ENCODE peak calls at places on chromosomes 12 and 14, in four cellular contexts. K is WTC11, P is K562, A is HepG2. V is an unnamed sample.

GRCh38 chr12:6334359-6334758 is 7.5 kb downstream of the TNFRSF1A start:
- DNase-seq in A (no peak), P (no peak), K (no peak), V (no peak)

GRCh38 chr12:26711072-26711471 is 121.9 kb downstream of the ITPR2 start:
- DNase-seq in K (no peak), P (no peak), A (no peak), V (no peak)

GRCh38 chr12:28242129-28242887 is 52.1 kb downstream of the CCDC91 start:
- DNase-seq in A (no peak), P (peak), K (no peak), V (no peak)

GRCh38 chr12:119055977-119056376 is 74.6 kb downstream of the SRRM4 start:
- DNase-seq in K (no peak), P (no peak), A (no peak), V (no peak)

GRCh38 chr14:67577909-67578749 is 21.9 kb downstream of the PIGH start:
- DNase-seq in P (no peak), K (no peak), A (no peak), V (no peak)

GRCh38 chr12:79121486-79121885 is 256.9 kb downstream of the SYT1 start:
- DNase-seq in K (peak), P (no peak), A (no peak), V (peak)

GRCh38 chr12:104596128-104596799 is 139.5 kb downstream of the CHST11 start:
- DNase-seq in K (no peak), A (no peak), P (no peak), V (no peak)

GRCh38 chr12:114045333-114045732 is 79.2 kb upstream of the RBM19 start:
- DNase-seq in A (no peak), K (no peak), P (no peak), V (no peak)

GRCh38 chr14:67926821-67927220 is 107.2 kb downstream of the RAD51B start:
- DNase-seq in A (no peak), P (no peak), K (no peak), V (no peak)

GRCh38 chr14:64628940-64629403 is 75.3 kb upstream of the PLEKHG3 start:
- DNase-seq in A (no peak), K (no peak), P (no peak), V (no peak)

GRCh38 chr12:19665105-19665900 is 226.0 kb downstream of the AEBP2 start:
- DNase-seq in P (no peak), K (no peak), A (no peak), V (no peak)

GRCh38 chr12:51450816-51451215 is 26.2 kb downstream of the SLC4A8 start:
- DNase-seq in A (no peak), P (no peak), K (peak), V (no peak)

GRCh38 chr12:46659032-46659703 is 166.6 kb downstream of the SLC38A4 start:
- DNase-seq in P (no peak), A (no peak), K (no peak), V (no peak)

GRCh38 chr14:77547512-77547911 is 48.9 kb upstream of the ISM2 start:
- DNase-seq in A (no peak), K (no peak), P (no peak), V (no peak)

GRCh38 chr12:104294845-104295674 is 8.5 kb upstream of the EID3 start:
- DNase-seq in K (no peak), A (no peak), P (no peak), V (no peak)

GRCh38 chr14:35229495-35230089 is 62.6 kb upstream of the PSMA6 start:
- DNase-seq in K (no peak), P (peak), A (peak), V (no peak)

GRCh38 chr14:93729993-93730392 is 58.3 kb downstream of the PRIMA1 start:
- DNase-seq in K (no peak), P (no peak), A (no peak), V (no peak)

GRCh38 chr12:120249875-120250795 is 15.4 kb downstream of the PXN start:
- DNase-seq in A (no peak), K (no peak), P (no peak), V (no peak)

GRCh38 chr14:99754141-99755067 is 38.8 kb upstream of the EML1 start:
- DNase-seq in A (no peak), K (no peak), P (no peak), V (no peak)

GRCh38 chr12:20101046-20101445 is 267.3 kb upstream of the PDE3A start:
- DNase-seq in K (no peak), A (no peak), P (no peak), V (no peak)

GRCh38 chr14:41280745-41281144 is 325.9 kb upstream of the LRFN5 start:
- DNase-seq in K (no peak), P (no peak), A (no peak), V (peak)

GRCh38 chr12:16119618-16120017 is 157.9 kb downstream of the SLC15A5 start:
- DNase-seq in P (no peak), A (no peak), K (no peak), V (no peak)

GRCh38 chr12:99505805-99506204 is 141.7 kb upstream of the GARIN6 start:
- DNase-seq in K (no peak), A (no peak), P (no peak), V (no peak)

GRCh38 chr12:18246057-18246456 is 15.3 kb upstream of the PIK3C2G start:
- DNase-seq in K (no peak), A (no peak), P (no peak), V (no peak)

GRCh38 chr12:5428332-5429221 is 3.3 kb upstream of the NTF3 start:
- DNase-seq in A (no peak), K (peak), P (peak), V (no peak)

GRCh38 chr14:39107624-39108023 is 4.6 kb upstream of the SEC23A start:
- DNase-seq in A (peak), K (no peak), P (peak), V (peak)

GRCh38 chr12:22738945-22739344 is 114.0 kb downstream of the ETNK1 start:
- DNase-seq in P (no peak), A (no peak), K (no peak), V (no peak)

GRCh38 chr12:46356655-46357437 is 15.7 kb downstream of the SLC38A2 start:
- DNase-seq in K (no peak), A (no peak), P (no peak), V (no peak)

GRCh38 chr12:49089831-49090773 is 4.5 kb downstream of the DHH start:
- DNase-seq in A (no peak), P (peak), K (peak), V (no peak)

GRCh38 chr12:91009319-91009950 is 4.7 kb upstream of the EPYC start:
- DNase-seq in P (no peak), A (no peak), K (no peak), V (peak)

GRCh38 chr12:38771871-38772270 is 133.5 kb downstream of the CPNE8 start:
- DNase-seq in A (no peak), K (no peak), P (no peak), V (no peak)

GRCh38 chr14:55721353-55721752 is 141.3 kb downstream of the KTN1 start:
- DNase-seq in P (no peak), K (no peak), A (no peak), V (no peak)

DNA sequence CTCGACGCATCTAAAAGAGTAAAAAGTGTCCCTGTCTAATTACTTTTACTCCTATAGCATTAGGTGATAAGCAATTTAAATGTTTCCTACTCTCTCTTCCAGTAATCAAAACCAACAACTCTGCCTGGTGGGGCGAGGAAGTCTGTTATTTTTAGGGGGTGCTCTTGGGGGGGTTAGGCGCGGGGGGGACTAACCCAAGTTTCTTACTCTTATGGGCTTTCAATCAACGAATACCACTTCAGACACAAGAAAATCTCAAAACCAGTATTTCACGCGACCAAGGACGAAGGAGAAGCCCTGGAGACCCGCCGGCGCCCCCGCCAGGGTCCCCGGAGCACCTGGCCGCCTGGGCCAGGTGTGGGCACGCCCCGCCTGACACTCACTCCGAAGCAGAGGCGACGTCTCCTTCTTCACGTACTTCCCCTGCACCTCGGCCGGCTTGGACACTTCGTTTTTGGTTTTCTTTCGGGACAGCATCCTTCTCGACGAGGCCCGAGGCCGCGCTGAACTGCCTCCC is 557 bp downstream of the SAV1 start:
- DNase-seq in K (peak), P (no peak), A (no peak), V (peak)
- TF ChIP-seq ELF4 in K (no peak), P (no peak), A (peak), V (no peak)

GRCh38 chr12:112408621-112409020 is 784 bp downstream of the RPL6 start:
- DNase-seq in P (peak), K (no peak), A (no peak), V (no peak)
- TF ChIP-seq ELF4 in P (no peak), K (no peak), A (no peak), V (no peak)

GRCh38 chr12:11854011-11854499 is 204.6 kb downstream of the ETV6 start:
- DNase-seq in K (no peak), P (no peak), A (no peak), V (no peak)
- TF ChIP-seq ELF4 in K (no peak), P (no peak), A (no peak), V (no peak)

GRCh38 chr12:77924703-77925102 is 94.0 kb downstream of the NAV3 start:
- DNase-seq in P (no peak), K (no peak), A (no peak), V (no peak)
- TF ChIP-seq ELF4 in P (no peak), K (no peak), A (no peak), V (no peak)

DNA sequence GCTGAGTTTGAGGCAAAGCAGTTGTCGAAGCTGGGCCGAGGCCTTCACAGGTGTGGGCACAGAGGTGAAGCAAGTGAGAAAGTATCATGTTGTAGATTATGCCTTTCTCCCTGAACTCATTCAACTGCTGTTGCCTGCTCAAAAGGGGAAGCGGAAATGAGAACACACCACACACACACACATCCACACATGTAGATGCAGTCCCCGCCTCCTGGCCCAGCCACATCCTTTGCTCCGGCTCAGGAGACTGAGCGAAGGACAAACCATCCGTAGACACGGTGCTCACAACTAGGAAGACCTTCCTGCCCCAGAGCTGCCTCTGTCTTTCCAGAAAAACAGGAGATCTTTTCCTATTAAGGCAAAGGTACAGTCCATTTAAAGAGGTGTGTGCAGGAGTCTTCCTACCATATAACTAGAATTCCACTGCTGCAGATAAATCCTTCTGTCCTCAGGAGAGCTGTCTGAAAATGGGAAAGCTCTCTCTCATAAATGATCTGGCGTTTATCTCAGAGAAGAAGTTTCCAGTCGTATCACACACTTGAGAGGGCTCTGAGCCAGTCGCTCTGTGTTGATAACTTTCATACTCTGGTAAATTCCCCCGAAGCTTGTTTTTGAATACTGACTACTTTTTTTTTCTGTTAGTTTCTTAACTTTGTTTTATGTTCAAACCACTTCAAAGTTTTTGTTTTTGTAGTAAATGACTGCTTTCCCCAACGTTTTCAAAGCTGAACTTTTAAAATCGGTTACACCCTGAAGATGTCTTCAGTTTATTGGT is at the start of gene TESPA1:
- DNase-seq in P (peak), K (no peak), A (no peak), V (no peak)
- TF ChIP-seq ELF4 in P (no peak), K (no peak), A (no peak), V (no peak)

DNA sequence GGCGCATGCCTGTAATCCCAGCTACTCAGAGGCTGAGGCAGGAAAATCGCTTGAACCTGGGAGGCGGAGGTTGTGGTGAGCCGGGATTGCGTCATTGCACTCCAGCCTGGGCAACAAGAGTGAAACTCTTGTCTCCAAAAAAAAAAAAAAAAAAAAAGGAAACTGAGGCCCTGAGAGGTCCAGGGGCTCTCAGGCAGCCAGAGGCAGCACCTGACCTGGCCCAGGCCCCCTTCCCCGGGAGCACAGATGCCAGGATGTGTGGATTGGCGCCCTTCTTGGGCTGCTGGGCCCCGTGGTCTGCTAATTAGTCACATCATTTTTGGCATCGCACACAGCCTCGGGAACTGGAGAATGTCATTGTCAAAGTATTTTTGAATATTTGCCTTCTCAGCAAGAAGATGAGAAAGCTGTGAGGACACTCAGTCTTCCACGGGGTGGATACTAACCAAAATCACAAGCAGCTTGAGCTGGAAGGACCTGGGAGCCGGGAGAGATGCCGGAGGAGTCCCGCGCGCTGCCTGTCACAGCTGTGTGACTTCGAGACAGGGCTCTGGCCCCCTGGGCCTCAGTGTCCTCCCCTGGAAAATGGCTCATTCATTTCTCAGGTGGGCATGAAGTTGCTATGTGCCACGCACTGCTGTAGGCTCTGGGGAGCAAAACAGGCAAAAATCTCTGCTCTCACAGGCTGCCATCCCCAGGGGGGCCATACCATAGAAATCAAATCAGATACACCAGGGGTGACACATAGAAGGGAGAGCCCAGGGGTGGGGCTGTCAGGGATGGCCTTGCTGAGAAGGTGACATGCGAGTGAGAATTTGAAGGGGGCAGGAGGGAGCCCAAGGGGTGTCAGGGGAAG is 12.5 kb upstream of the RCOR1 start:
- DNase-seq in P (no peak), A (no peak), K (no peak), V (no peak)
- TF ChIP-seq ELF4 in P (no peak), A (no peak), K (no peak), V (no peak)

DNA sequence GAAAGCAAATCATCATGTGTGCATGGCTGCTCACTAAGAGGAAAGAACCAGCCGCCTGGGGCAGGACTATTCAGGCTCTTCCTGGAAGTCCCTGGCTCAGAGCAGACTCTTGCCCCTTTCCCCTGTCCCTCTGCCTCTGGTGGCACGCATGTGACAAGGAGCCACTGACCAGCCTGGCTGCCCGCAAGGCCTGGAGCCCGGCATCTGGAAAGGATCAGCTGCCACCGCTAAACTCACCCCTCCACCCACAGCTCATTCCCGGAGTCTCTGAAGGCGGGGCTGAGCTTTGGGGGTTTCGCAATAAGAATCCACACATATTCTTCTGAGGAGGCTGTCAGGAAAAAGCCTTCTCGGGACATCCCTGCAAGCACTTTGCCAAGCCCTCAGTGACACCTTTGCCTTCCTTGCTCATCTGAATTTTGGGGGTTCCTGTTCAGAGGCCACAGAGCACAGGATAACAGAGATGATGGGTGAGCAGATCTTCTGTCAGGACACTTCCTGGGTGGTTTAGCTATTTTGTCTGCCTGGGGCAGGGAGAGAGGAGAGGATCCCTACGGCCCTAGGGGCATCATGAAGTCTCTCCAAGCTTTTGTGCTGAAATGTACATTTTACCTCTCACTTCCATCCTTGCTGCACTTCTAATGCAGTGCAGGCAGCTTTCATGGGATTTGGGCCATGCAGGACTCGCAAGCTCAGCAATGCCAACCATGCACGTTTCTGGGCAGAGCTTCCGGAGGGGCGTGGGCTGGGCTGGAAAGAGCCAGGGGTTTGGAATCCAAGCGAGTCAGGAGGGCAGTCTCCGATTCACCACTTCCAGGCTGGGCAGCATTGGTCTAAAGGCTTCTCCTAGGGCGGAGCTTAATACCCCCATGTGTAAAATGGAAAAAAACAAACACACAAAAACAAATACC is 124.8 kb upstream of the MAP1LC3B2 start:
- DNase-seq in K (peak), P (peak), A (no peak), V (no peak)
- TF ChIP-seq ELF4 in K (no peak), P (no peak), A (no peak), V (no peak)

GRCh38 chr14:83940253-83940652 is 1589.7 kb upstream of the FLRT2 start:
- DNase-seq in P (no peak), A (no peak), K (no peak), V (no peak)
- TF ChIP-seq ELF4 in P (no peak), A (no peak), K (no peak), V (no peak)

GRCh38 chr12:109718390-109718789 is 4.8 kb downstream of the FAM222A start:
- DNase-seq in P (no peak), K (peak), A (no peak), V (peak)
- TF ChIP-seq ELF4 in P (no peak), K (no peak), A (no peak), V (no peak)